ENCODE peak calls at places on chromosomes 12 and 14, in six cellular contexts. P is C1 segment of cervical spinal cord, F is breast epithelium, R is testis, Y is GM23248, D is HFFc6. L is an unnamed sample.

GRCh38 chr12:132158677-132159554 is 14.7 kb downstream of the NOC4L start:
- DNase-seq in F (no peak), P (no peak), D (no peak), Y (no peak), R (no peak), L (no peak)

GRCh38 chr14:94691658-94692029 is 78.3 kb downstream of the GSC start:
- DNase-seq in R (no peak), D (no peak), P (no peak), Y (peak; percentile 20), F (no peak), L (peak; percentile 15)

GRCh38 chr12:11577658-11578260 is 71.7 kb upstream of the ETV6 start:
- DNase-seq in P (no peak), R (no peak), F (no peak), Y (peak; percentile 77), D (peak; percentile 3), L (no peak)

GRCh38 chr12:68620528-68620927 is 9.8 kb downstream of the RAP1B start:
- DNase-seq in P (no peak), D (no peak), F (no peak), Y (no peak), R (no peak), L (no peak)

GRCh38 chr12:12327802-12328201 is 22.2 kb downstream of the MANSC1 start:
- DNase-seq in Y (peak; percentile 83), F (no peak), R (no peak), P (no peak), D (peak; percentile 51), L (peak; percentile 62)

GRCh38 chr14:44736326-44736725 is 225.4 kb downstream of the KLHL28 start:
- DNase-seq in F (no peak), P (no peak), D (no peak), Y (no peak), R (no peak), L (no peak)

GRCh38 chr12:66665416-66665815 is 13.5 kb downstream of the GRIP1 start:
- DNase-seq in D (no peak), R (no peak), Y (no peak), P (no peak), F (no peak), L (no peak)

GRCh38 chr14:104343294-104343625 is 204.9 kb downstream of the KIF26A start:
- DNase-seq in R (no peak), Y (no peak), D (no peak), P (no peak), F (peak; percentile 38), L (no peak)

GRCh38 chr12:127209318-127209717 is 1057.7 kb upstream of the TMEM132C start:
- DNase-seq in Y (no peak), R (no peak), P (no peak), F (no peak), D (no peak), L (no peak)

GRCh38 chr12:8904665-8905064 is 9.6 kb upstream of the PHC1 start:
- DNase-seq in F (no peak), P (no peak), D (no peak), R (no peak), Y (no peak), L (no peak)

GRCh38 chr14:34052658-34053014 is 101.8 kb upstream of the EGLN3 start:
- DNase-seq in P (peak; percentile 47), Y (peak; percentile 48), R (no peak), F (no peak), D (peak; percentile 9), L (no peak)

GRCh38 chr12:94285954-94286579 is 137.7 kb downstream of the PLXNC1 start:
- DNase-seq in R (no peak), P (no peak), D (no peak), F (no peak), Y (no peak), L (no peak)

GRCh38 chr12:39867631-39868030 is 238.2 kb downstream of the SLC2A13 start:
- DNase-seq in F (no peak), P (no peak), D (no peak), Y (peak; percentile 7), R (no peak), L (no peak)

GRCh38 chr14:56102901-56103409 is 15.3 kb upstream of the PELI2 start:
- DNase-seq in D (no peak), P (no peak), F (no peak), Y (no peak), R (no peak), L (no peak)

GRCh38 chr12:42180990-42181611 is 36.4 kb upstream of the GXYLT1 start:
- DNase-seq in R (no peak), Y (peak; percentile 36), D (no peak), P (no peak), F (no peak), L (no peak)

GRCh38 chr12:25197608-25198007 is 2.6 kb downstream of the ETFRF1 start:
- DNase-seq in R (no peak), Y (no peak), D (no peak), P (no peak), F (no peak), L (no peak)

GRCh38 chr14:97523936-97524335 is 726.8 kb downstream of the VRK1 start:
- DNase-seq in F (no peak), P (no peak), R (no peak), Y (no peak), D (no peak), L (no peak)

GRCh38 chr12:20523658-20524057 is 155.3 kb downstream of the PDE3A start:
- DNase-seq in R (no peak), P (no peak), F (no peak), Y (peak; percentile 66), D (no peak), L (no peak)

GRCh38 chr12:73892181-73892580 is 645.5 kb upstream of the ATXN7L3B start:
- DNase-seq in R (no peak), F (no peak), Y (no peak), D (no peak), P (no peak), L (no peak)

GRCh38 chr12:65666876-65667275 is 157.4 kb upstream of the HMGA2 start:
- DNase-seq in F (no peak), Y (peak; percentile 50), P (no peak), R (no peak), D (peak; percentile 39), L (no peak)